ENCODE peak calls at places on chromosomes 12 and 14, in five cellular contexts. One of them, this sample, is unnamed.

GRCh38 chr12:121357331-121357730 is 5.1 kb upstream of the ANAPC5 start:
- DNase-seq in HepG2: no peak
- DNase-seq in H1: no peak
- DNase-seq in A549: no peak
- DNase-seq in GM12878: no peak
- DNase-seq in this sample: no peak

GRCh38 chr12:125050868-125051267 is 14.4 kb upstream of the AACS start:
- DNase-seq in HepG2: no peak
- DNase-seq in A549: no peak
- DNase-seq in GM12878: no peak
- DNase-seq in H1: no peak
- DNase-seq in this sample: no peak

GRCh38 chr12:89082354-89082753 is 269.9 kb downstream of the DUSP6 start:
- DNase-seq in GM12878: no peak
- DNase-seq in HepG2: no peak
- DNase-seq in A549: no peak
- DNase-seq in H1: no peak
- DNase-seq in this sample: no peak

GRCh38 chr14:62125793-62126192 is 363.6 kb downstream of the SNAPC1 start:
- DNase-seq in A549: no peak
- DNase-seq in H1: no peak
- DNase-seq in HepG2: no peak
- DNase-seq in GM12878: no peak
- DNase-seq in this sample: no peak

GRCh38 chr12:122128481-122128880 is 45.5 kb downstream of the IL31 start:
- DNase-seq in A549: no peak
- DNase-seq in HepG2: no peak
- DNase-seq in H1: no peak
- DNase-seq in GM12878: no peak
- DNase-seq in this sample: no peak

GRCh38 chr14:104146651-104147345 is 8.4 kb downstream of the KIF26A start:
- DNase-seq in HepG2: no peak
- DNase-seq in A549: no peak
- DNase-seq in GM12878: no peak
- DNase-seq in H1: peak; percentile 43
- DNase-seq in this sample: no peak

GRCh38 chr14:21902561-21903199 is 229.1 kb upstream of the OR4E1 start:
- DNase-seq in GM12878: no peak
- DNase-seq in HepG2: no peak
- DNase-seq in A549: no peak
- DNase-seq in H1: peak; percentile 56
- DNase-seq in this sample: no peak

GRCh38 chr12:47225356-47225755 is 145.6 kb upstream of the AMIGO2 start:
- DNase-seq in GM12878: no peak
- DNase-seq in HepG2: no peak
- DNase-seq in H1: no peak
- DNase-seq in A549: no peak
- DNase-seq in this sample: no peak

GRCh38 chr12:110379201-110379600 is 24.3 kb downstream of the ANAPC7 start:
- DNase-seq in GM12878: no peak
- DNase-seq in HepG2: no peak
- DNase-seq in A549: no peak
- DNase-seq in H1: no peak
- DNase-seq in this sample: no peak

GRCh38 chr12:13164271-13164670 is 32.3 kb upstream of the EMP1 start:
- DNase-seq in H1: no peak
- DNase-seq in HepG2: no peak
- DNase-seq in GM12878: no peak
- DNase-seq in A549: no peak
- DNase-seq in this sample: no peak
- TF ChIP-seq HDAC2 in H1: no peak
- TF ChIP-seq HDAC2 in HepG2: no peak
- TF ChIP-seq HDAC2 in GM12878: no peak
- TF ChIP-seq HDAC2 in A549: no peak
- TF ChIP-seq HDAC2 in this sample: no peak

GRCh38 chr12:14239350-14239934 is 126.0 kb upstream of the ATF7IP start:
- DNase-seq in HepG2: peak; percentile 85
- DNase-seq in GM12878: peak; percentile 86
- DNase-seq in H1: peak; percentile 61
- DNase-seq in A549: no peak
- DNase-seq in this sample: no peak
- TF ChIP-seq HDAC2 in HepG2: no peak
- TF ChIP-seq HDAC2 in GM12878: no peak
- TF ChIP-seq HDAC2 in H1: no peak
- TF ChIP-seq HDAC2 in A549: no peak
- TF ChIP-seq HDAC2 in this sample: no peak

GRCh38 chr14:94673071-94673470 is 60.9 kb downstream of the SERPINA3 start:
- DNase-seq in GM12878: no peak
- DNase-seq in H1: no peak
- DNase-seq in A549: no peak
- DNase-seq in HepG2: no peak
- DNase-seq in this sample: no peak

GRCh38 chr14:94676495-94677238 is 64.5 kb downstream of the SERPINA3 start:
- DNase-seq in A549: no peak
- DNase-seq in H1: no peak
- DNase-seq in HepG2: no peak
- DNase-seq in GM12878: no peak
- DNase-seq in this sample: no peak

GRCh38 chr14:94675036-94675435 is 62.8 kb downstream of the SERPINA3 start:
- DNase-seq in GM12878: no peak
- DNase-seq in A549: no peak
- DNase-seq in H1: no peak
- DNase-seq in HepG2: no peak
- DNase-seq in this sample: no peak

GRCh38 chr14:94671870-94672444 is 59.8 kb downstream of the SERPINA3 start:
- DNase-seq in A549: no peak
- DNase-seq in H1: no peak
- DNase-seq in HepG2: peak; percentile 53
- DNase-seq in GM12878: no peak
- DNase-seq in this sample: no peak

DNA sequence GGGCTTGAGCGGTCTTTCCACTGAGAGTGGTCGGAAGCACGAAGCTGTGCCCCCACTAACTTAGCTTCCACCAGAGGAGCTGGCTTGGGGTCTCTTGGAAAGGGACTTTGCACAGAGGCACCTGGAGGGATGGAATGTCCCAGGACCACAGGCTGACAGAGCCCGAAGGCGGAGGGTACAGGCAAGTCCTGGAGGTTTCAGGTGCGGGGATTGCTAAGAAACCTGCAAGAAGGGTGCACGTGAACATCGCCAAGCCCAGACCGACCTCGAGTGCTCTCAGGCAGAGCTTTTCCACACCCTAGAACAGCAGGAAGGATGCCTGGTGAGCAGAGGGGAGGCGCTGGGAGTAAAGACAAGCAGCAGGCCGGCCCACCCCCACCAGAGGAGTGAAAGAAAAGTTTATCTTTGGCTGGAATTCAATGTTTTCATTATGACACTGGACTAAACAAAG is 61.6 kb downstream of the SERPINA3 start:
- DNase-seq in H1: no peak
- DNase-seq in HepG2: no peak
- DNase-seq in GM12878: no peak
- DNase-seq in A549: no peak
- DNase-seq in this sample: no peak
- TF ChIP-seq HDAC2 in H1: no peak
- TF ChIP-seq HDAC2 in HepG2: no peak
- TF ChIP-seq HDAC2 in GM12878: no peak
- TF ChIP-seq HDAC2 in A549: no peak
- TF ChIP-seq HDAC2 in this sample: no peak

GRCh38 chr12:45547132-45547531 is 182.4 kb upstream of the ARID2 start:
- DNase-seq in A549: no peak
- DNase-seq in H1: no peak
- DNase-seq in HepG2: no peak
- DNase-seq in GM12878: no peak
- DNase-seq in this sample: no peak

GRCh38 chr12:45546545-45546944 is 183.0 kb upstream of the ARID2 start:
- DNase-seq in GM12878: no peak
- DNase-seq in A549: no peak
- DNase-seq in HepG2: no peak
- DNase-seq in H1: no peak
- DNase-seq in this sample: no peak

GRCh38 chr12:45547822-45548221 is 181.7 kb upstream of the ARID2 start:
- DNase-seq in GM12878: no peak
- DNase-seq in A549: no peak
- DNase-seq in HepG2: no peak
- DNase-seq in H1: no peak
- DNase-seq in this sample: no peak

GRCh38 chr12:45540661-45541341 is 188.7 kb upstream of the ARID2 start:
- DNase-seq in H1: no peak
- DNase-seq in HepG2: no peak
- DNase-seq in A549: no peak
- DNase-seq in GM12878: no peak
- DNase-seq in this sample: no peak

GRCh38 chr12:45543887-45544286 is 185.6 kb upstream of the ARID2 start:
- DNase-seq in H1: no peak
- DNase-seq in A549: peak; percentile 62
- DNase-seq in HepG2: peak; percentile 53
- DNase-seq in GM12878: peak; percentile 56
- DNase-seq in this sample: peak; percentile 45
- TF ChIP-seq HDAC2 in H1: no peak
- TF ChIP-seq HDAC2 in A549: no peak
- TF ChIP-seq HDAC2 in HepG2: no peak
- TF ChIP-seq HDAC2 in GM12878: no peak
- TF ChIP-seq HDAC2 in this sample: no peak

GRCh38 chr14:95464103-95464502 is 52.3 kb downstream of the SYNE3 start:
- DNase-seq in GM12878: no peak
- DNase-seq in H1: no peak
- DNase-seq in HepG2: no peak
- DNase-seq in A549: no peak
- DNase-seq in this sample: no peak
- TF ChIP-seq HDAC2 in GM12878: no peak
- TF ChIP-seq HDAC2 in H1: no peak
- TF ChIP-seq HDAC2 in HepG2: no peak
- TF ChIP-seq HDAC2 in A549: no peak
- TF ChIP-seq HDAC2 in this sample: no peak

GRCh38 chr12:115204957-115205754 is 521.2 kb upstream of the TBX3 start:
- DNase-seq in H1: no peak
- DNase-seq in A549: no peak
- DNase-seq in HepG2: no peak
- DNase-seq in GM12878: no peak
- DNase-seq in this sample: no peak
- TF ChIP-seq HDAC2 in H1: no peak
- TF ChIP-seq HDAC2 in A549: no peak
- TF ChIP-seq HDAC2 in HepG2: no peak
- TF ChIP-seq HDAC2 in GM12878: no peak
- TF ChIP-seq HDAC2 in this sample: no peak

GRCh38 chr14:75063013-75063412 is 811 bp downstream of the ACYP1 start:
- DNase-seq in HepG2: no peak
- DNase-seq in A549: no peak
- DNase-seq in H1: no peak
- DNase-seq in GM12878: no peak
- DNase-seq in this sample: no peak

GRCh38 chr14:75063491-75064204 is at the start of gene ACYP1:
- DNase-seq in H1: peak; percentile 99
- DNase-seq in A549: peak; percentile 83
- DNase-seq in GM12878: peak; percentile 56
- DNase-seq in HepG2: peak; percentile 82
- DNase-seq in this sample: peak; percentile 92

GRCh38 chr14:75060420-75060819 is 3.4 kb downstream of the ACYP1 start:
- DNase-seq in H1: no peak
- DNase-seq in HepG2: no peak
- DNase-seq in GM12878: no peak
- DNase-seq in A549: no peak
- DNase-seq in this sample: no peak

GRCh38 chr14:75064205-75064567 is 362 bp upstream of the ACYP1 start:
- DNase-seq in HepG2: no peak
- DNase-seq in GM12878: no peak
- DNase-seq in A549: no peak
- DNase-seq in H1: no peak
- DNase-seq in this sample: no peak

GRCh38 chr14:75059642-75060041 is 4.2 kb downstream of the ACYP1 start:
- DNase-seq in H1: no peak
- DNase-seq in HepG2: no peak
- DNase-seq in GM12878: no peak
- DNase-seq in A549: no peak
- DNase-seq in this sample: no peak
- TF ChIP-seq HDAC2 in H1: no peak
- TF ChIP-seq HDAC2 in HepG2: no peak
- TF ChIP-seq HDAC2 in GM12878: no peak
- TF ChIP-seq HDAC2 in A549: no peak
- TF ChIP-seq HDAC2 in this sample: no peak

This sample was measured in K562.